ENCODE peak calls at places on chromosomes 5 and 9, in four cellular contexts. One of them, this sample, is unnamed.
A peak's percentile ranks its signal among the peaks of the same experiment; 100 is the strongest.

GRCh38 chr5:122415481-122416120 is 103.6 kb downstream of the SNCAIP start:
- DNase-seq in prostate gland: peak; percentile 62
- DNase-seq in A172: peak; percentile 70
- DNase-seq in HFFc6: peak; percentile 56
- DNase-seq in this sample: peak; percentile 74

GRCh38 chr5:35672995-35673394 is 55.3 kb downstream of the SPEF2 start:
- DNase-seq in prostate gland: no peak
- DNase-seq in A172: no peak
- DNase-seq in HFFc6: no peak
- DNase-seq in this sample: no peak

GRCh38 chr9:109906766-109907382 is 126.9 kb downstream of the PALM2AKAP2 start:
- DNase-seq in prostate gland: no peak
- DNase-seq in A172: no peak
- DNase-seq in HFFc6: peak; percentile 40
- DNase-seq in this sample: no peak

GRCh38 chr9:96222132-96222531 is 79.8 kb downstream of the HSD17B3 start:
- DNase-seq in prostate gland: no peak
- DNase-seq in A172: peak; percentile 28
- DNase-seq in HFFc6: no peak
- DNase-seq in this sample: peak; percentile 33

GRCh38 chr5:156181656-156182055 is 145.3 kb upstream of the SGCD start:
- DNase-seq in prostate gland: no peak
- DNase-seq in A172: no peak
- DNase-seq in HFFc6: no peak
- DNase-seq in this sample: no peak

GRCh38 chr5:89309268-89309667 is 426.3 kb upstream of the MEF2C start:
- DNase-seq in prostate gland: no peak
- DNase-seq in A172: peak; percentile 11
- DNase-seq in HFFc6: no peak
- DNase-seq in this sample: no peak

GRCh38 chr5:63439537-63439936 is 522.7 kb downstream of the HTR1A start:
- DNase-seq in prostate gland: no peak
- DNase-seq in A172: no peak
- DNase-seq in HFFc6: no peak
- DNase-seq in this sample: no peak

GRCh38 chr5:173667702-173668101 is 51.3 kb upstream of the BOD1 start:
- DNase-seq in prostate gland: no peak
- DNase-seq in A172: no peak
- DNase-seq in HFFc6: no peak
- DNase-seq in this sample: no peak

This sample was measured in AG08395.